ENCODE peak calls at places on chromosomes 4 and X, in five cellular contexts. One of them, this sample, is unnamed. For H3K4me1 and H3K9me3, the result is how much of the 10 kb centered on the place peaks cover.

GRCh38 chr4:78242071-78242470 is 184.9 kb downstream of the FRAS1 start:
- DNase-seq in Panc1: no peak
- DNase-seq in lower lobe of right lung: no peak
- DNase-seq in right cardiac atrium: no peak
- DNase-seq in heart right ventricle: no peak
- DNase-seq in this sample: no peak

GRCh38 chr4:87423313-87424031 is 1.1 kb downstream of the NUDT9 start:
- DNase-seq in Panc1: no peak
- DNase-seq in lower lobe of right lung: no peak
- DNase-seq in right cardiac atrium: no peak
- DNase-seq in heart right ventricle: no peak
- DNase-seq in this sample: no peak

GRCh38 chrX:41003501-41004286 is 81.6 kb upstream of the USP9X start:
- DNase-seq in Panc1: no peak
- DNase-seq in lower lobe of right lung: no peak
- DNase-seq in right cardiac atrium: no peak
- DNase-seq in heart right ventricle: no peak
- DNase-seq in this sample: no peak

GRCh38 chr4:106287353-106287969 is 28.5 kb downstream of the TBCK start:
- DNase-seq in Panc1: peak
- DNase-seq in lower lobe of right lung: no peak
- DNase-seq in right cardiac atrium: no peak
- DNase-seq in heart right ventricle: no peak
- DNase-seq in this sample: no peak

GRCh38 chr4:101277661-101278060 is 69.7 kb downstream of the PPP3CA start:
- DNase-seq in Panc1: no peak
- DNase-seq in lower lobe of right lung: no peak
- DNase-seq in right cardiac atrium: no peak
- DNase-seq in heart right ventricle: no peak
- DNase-seq in this sample: no peak

GRCh38 chr4:83961575-83961974 is 425.7 kb downstream of the GPAT3 start:
- DNase-seq in Panc1: peak
- DNase-seq in lower lobe of right lung: no peak
- DNase-seq in right cardiac atrium: no peak
- DNase-seq in heart right ventricle: no peak
- DNase-seq in this sample: no peak

GRCh38 chrX:22748093-22748999 is 251.4 kb upstream of the DDX53 start:
- DNase-seq in Panc1: peak
- DNase-seq in lower lobe of right lung: no peak
- DNase-seq in right cardiac atrium: no peak
- DNase-seq in heart right ventricle: peak
- DNase-seq in this sample: no peak

GRCh38 chrX:100445593-100445992 is 35.5 kb upstream of the PCDH19 start:
- DNase-seq in Panc1: no peak
- DNase-seq in lower lobe of right lung: no peak
- DNase-seq in right cardiac atrium: no peak
- DNase-seq in heart right ventricle: no peak
- DNase-seq in this sample: no peak

GRCh38 chr4:120694973-120695372 is 227.6 kb downstream of the PRDM5 start:
- DNase-seq in Panc1: no peak
- DNase-seq in lower lobe of right lung: no peak
- DNase-seq in right cardiac atrium: no peak
- DNase-seq in heart right ventricle: no peak
- DNase-seq in this sample: no peak

GRCh38 chrX:10129229-10129628 is 27.5 kb upstream of the CLCN4 start:
- DNase-seq in Panc1: no peak
- DNase-seq in lower lobe of right lung: no peak
- DNase-seq in right cardiac atrium: no peak
- DNase-seq in heart right ventricle: no peak
- DNase-seq in this sample: no peak

DNA sequence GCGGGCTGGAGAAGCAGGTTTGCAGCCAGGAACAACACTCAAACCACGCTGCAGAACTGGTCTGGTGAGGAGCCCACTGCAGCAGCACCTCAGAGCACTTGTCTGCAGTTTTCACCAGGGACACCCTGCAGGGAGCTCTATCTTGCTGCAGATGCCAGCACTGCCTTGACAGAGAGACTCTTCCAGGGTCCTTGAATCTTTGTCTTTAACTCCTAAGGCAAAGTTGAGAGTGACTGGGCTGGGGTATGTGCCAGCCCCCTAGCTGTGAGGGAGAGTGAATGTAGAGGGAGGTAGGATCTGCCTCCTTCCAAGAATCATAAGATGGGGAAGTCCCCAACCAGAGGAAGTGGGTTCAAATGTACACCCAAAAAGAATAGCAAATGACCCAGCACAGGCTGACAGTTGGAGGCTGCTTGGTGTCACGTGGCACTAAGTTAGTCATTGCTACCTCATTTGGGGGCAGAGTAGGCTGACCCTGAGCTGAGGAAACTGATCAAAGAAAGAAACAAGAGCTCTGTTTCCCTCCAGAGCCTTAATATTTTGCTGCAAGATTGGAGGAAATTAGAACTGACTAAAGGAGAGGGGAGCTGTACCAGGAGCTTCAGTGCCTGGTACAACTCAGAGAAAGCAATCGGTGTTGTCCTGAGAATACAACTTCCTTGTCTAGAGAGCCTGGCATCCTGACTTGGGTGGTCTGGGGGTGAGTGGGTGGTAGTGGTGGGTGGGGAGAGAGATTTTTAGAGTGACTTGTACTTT is 28.2 kb upstream of the HUWE1 start:
- DNase-seq in Panc1: no peak
- DNase-seq in lower lobe of right lung: peak
- DNase-seq in right cardiac atrium: no peak
- DNase-seq in heart right ventricle: no peak
- DNase-seq in this sample: peak
- H3K4me1 ChIP-seq in Panc1: under half
- H3K4me1 ChIP-seq in lower lobe of right lung: under half
- H3K4me1 ChIP-seq in right cardiac atrium: under half
- H3K4me1 ChIP-seq in heart right ventricle: under half
- H3K4me1 ChIP-seq in this sample: under half

GRCh38 chrX:24427747-24428019 is 37.4 kb upstream of the PDK3 start:
- DNase-seq in Panc1: no peak
- DNase-seq in lower lobe of right lung: no peak
- DNase-seq in right cardiac atrium: no peak
- DNase-seq in heart right ventricle: no peak
- DNase-seq in this sample: no peak

GRCh38 chrX:24428518-24428917 is 36.6 kb upstream of the PDK3 start:
- DNase-seq in Panc1: no peak
- DNase-seq in lower lobe of right lung: no peak
- DNase-seq in right cardiac atrium: no peak
- DNase-seq in heart right ventricle: no peak
- DNase-seq in this sample: no peak

GRCh38 chrX:24425806-24426205 is 39.3 kb upstream of the PDK3 start:
- DNase-seq in Panc1: no peak
- DNase-seq in lower lobe of right lung: no peak
- DNase-seq in right cardiac atrium: no peak
- DNase-seq in heart right ventricle: no peak
- DNase-seq in this sample: no peak

GRCh38 chrX:24426340-24426913 is 38.7 kb upstream of the PDK3 start:
- DNase-seq in Panc1: no peak
- DNase-seq in lower lobe of right lung: no peak
- DNase-seq in right cardiac atrium: no peak
- DNase-seq in heart right ventricle: no peak
- DNase-seq in this sample: no peak

GRCh38 chrX:24426921-24427746 is 38.0 kb upstream of the PDK3 start:
- DNase-seq in Panc1: no peak
- DNase-seq in lower lobe of right lung: no peak
- DNase-seq in right cardiac atrium: no peak
- DNase-seq in heart right ventricle: no peak
- DNase-seq in this sample: no peak
- H3K4me3 ChIP-seq in Panc1: no peak
- H3K4me3 ChIP-seq in lower lobe of right lung: no peak
- H3K4me3 ChIP-seq in right cardiac atrium: no peak
- H3K4me3 ChIP-seq in heart right ventricle: no peak
- H3K4me3 ChIP-seq in this sample: no peak

DNA sequence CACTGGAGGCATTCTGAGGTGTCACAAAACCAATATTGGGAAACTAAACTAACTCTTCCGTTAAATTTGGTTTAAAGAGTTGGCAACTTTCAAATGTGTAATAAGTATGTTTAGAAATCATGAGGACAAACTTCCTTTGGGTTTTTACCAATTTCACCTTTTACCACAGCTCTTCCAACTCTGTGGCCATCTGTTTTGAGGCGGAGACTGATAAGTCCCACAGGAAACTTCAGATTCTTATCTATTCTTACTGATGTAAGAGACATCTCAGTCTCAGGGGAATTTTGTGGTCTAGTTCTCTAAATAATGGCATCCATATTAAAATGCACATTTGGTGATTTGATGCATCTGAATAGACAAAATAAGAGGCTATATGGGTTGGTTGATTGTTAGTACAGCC is 229.2 kb upstream of the AFF2 start:
- DNase-seq in Panc1: no peak
- DNase-seq in lower lobe of right lung: no peak
- DNase-seq in right cardiac atrium: no peak
- DNase-seq in heart right ventricle: no peak
- DNase-seq in this sample: no peak
- H3K9me3 ChIP-seq in Panc1: under half
- H3K9me3 ChIP-seq in lower lobe of right lung: under half
- H3K9me3 ChIP-seq in right cardiac atrium: under half
- H3K9me3 ChIP-seq in heart right ventricle: under half
- H3K9me3 ChIP-seq in this sample: under half

GRCh38 chr4:112514449-112515277 is 1.3 kb downstream of the NEUROG2 start:
- DNase-seq in Panc1: no peak
- DNase-seq in lower lobe of right lung: no peak
- DNase-seq in right cardiac atrium: peak
- DNase-seq in heart right ventricle: no peak
- DNase-seq in this sample: no peak

GRCh38 chr4:112516401-112517066 is 554 bp upstream of the NEUROG2 start:
- DNase-seq in Panc1: no peak
- DNase-seq in lower lobe of right lung: no peak
- DNase-seq in right cardiac atrium: peak
- DNase-seq in heart right ventricle: peak
- DNase-seq in this sample: peak

GRCh38 chr4:112516076-112516385 is at the start of gene NEUROG2:
- DNase-seq in Panc1: no peak
- DNase-seq in lower lobe of right lung: no peak
- DNase-seq in right cardiac atrium: no peak
- DNase-seq in heart right ventricle: no peak
- DNase-seq in this sample: no peak

GRCh38 chr4:112515278-112516075 is 503 bp downstream of the NEUROG2 start:
- DNase-seq in Panc1: no peak
- DNase-seq in lower lobe of right lung: no peak
- DNase-seq in right cardiac atrium: peak
- DNase-seq in heart right ventricle: peak
- DNase-seq in this sample: peak

DNA sequence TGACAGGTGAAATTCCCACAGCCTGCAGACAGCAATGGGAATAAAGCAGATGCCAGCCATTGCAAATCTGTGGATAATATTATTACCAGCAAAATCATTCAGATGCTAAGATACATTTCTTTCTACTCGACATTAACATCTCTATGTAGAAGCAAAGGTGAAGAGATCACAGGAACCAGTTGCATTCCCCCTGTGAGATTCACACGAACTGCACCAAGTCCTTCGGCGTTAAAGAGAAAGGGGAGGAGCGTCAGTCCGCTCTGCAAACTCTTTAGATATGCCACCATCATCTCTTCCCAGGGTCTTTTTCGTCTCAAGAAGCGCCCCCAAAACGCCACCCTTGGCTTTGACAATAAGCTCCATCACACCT is 1.9 kb downstream of the NEUROG2 start:
- DNase-seq in Panc1: no peak
- DNase-seq in lower lobe of right lung: no peak
- DNase-seq in right cardiac atrium: no peak
- DNase-seq in heart right ventricle: no peak
- DNase-seq in this sample: no peak
- H3K4me1 ChIP-seq in Panc1: under half
- H3K4me1 ChIP-seq in lower lobe of right lung: half or more
- H3K4me1 ChIP-seq in right cardiac atrium: under half
- H3K4me1 ChIP-seq in heart right ventricle: half or more
- H3K4me1 ChIP-seq in this sample: half or more

GRCh38 chr4:74447636-74448233 is 2.8 kb downstream of the AREG start:
- DNase-seq in Panc1: no peak
- DNase-seq in lower lobe of right lung: no peak
- DNase-seq in right cardiac atrium: no peak
- DNase-seq in heart right ventricle: no peak
- DNase-seq in this sample: no peak

GRCh38 chr4:74446193-74446868 is 1.4 kb downstream of the AREG start:
- DNase-seq in Panc1: no peak
- DNase-seq in lower lobe of right lung: no peak
- DNase-seq in right cardiac atrium: no peak
- DNase-seq in heart right ventricle: no peak
- DNase-seq in this sample: no peak

GRCh38 chr4:74449571-74450297 is 4.8 kb downstream of the AREG start:
- DNase-seq in Panc1: no peak
- DNase-seq in lower lobe of right lung: no peak
- DNase-seq in right cardiac atrium: no peak
- DNase-seq in heart right ventricle: no peak
- DNase-seq in this sample: no peak

GRCh38 chr4:74444891-74445642 is at the start of gene AREG:
- DNase-seq in Panc1: no peak
- DNase-seq in lower lobe of right lung: peak
- DNase-seq in right cardiac atrium: peak
- DNase-seq in heart right ventricle: peak
- DNase-seq in this sample: peak

DNA sequence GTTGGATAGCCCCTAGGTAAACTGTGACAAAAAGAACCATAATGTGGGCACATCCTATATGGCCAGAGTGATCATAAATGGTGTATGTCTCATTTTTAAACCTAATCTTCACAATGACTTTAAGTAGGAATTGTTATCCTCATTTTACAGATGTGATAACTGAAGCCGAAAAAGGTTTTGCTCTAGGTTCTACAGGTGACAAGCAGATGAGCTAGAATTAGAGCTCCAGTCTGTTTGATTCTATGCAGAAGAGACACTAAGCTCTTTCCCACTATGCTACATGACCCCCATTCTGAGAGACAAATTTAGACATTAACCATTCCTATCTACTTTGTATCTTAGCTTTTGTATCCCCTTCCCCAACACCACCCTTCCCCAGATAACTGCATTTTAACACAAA is 2.0 kb downstream of the AREG start:
- DNase-seq in Panc1: no peak
- DNase-seq in lower lobe of right lung: no peak
- DNase-seq in right cardiac atrium: no peak
- DNase-seq in heart right ventricle: no peak
- DNase-seq in this sample: no peak
- H3K4me3 ChIP-seq in Panc1: no peak
- H3K4me3 ChIP-seq in lower lobe of right lung: no peak
- H3K4me3 ChIP-seq in right cardiac atrium: no peak
- H3K4me3 ChIP-seq in heart right ventricle: no peak
- H3K4me3 ChIP-seq in this sample: peak

DNA sequence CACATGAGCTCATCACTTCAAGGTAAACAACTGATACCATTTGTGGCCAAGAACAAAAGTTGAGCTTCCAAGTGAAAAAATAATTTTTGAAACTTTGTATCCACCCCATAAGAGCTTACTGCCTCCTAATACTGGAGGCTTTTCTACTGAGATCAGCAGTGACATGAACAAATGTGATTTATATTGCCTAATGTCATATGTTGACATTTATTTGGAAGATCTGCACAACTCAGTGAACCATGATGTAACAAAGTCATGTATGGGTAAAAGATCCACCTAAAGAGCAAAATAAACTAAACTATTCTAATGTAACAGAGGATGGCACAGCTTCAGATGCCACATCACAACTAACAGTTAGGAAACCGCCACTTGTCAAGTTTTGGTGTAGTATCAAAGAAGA is 65.8 kb downstream of the AFAP1 start:
- DNase-seq in Panc1: no peak
- DNase-seq in lower lobe of right lung: no peak
- DNase-seq in right cardiac atrium: no peak
- DNase-seq in heart right ventricle: no peak
- DNase-seq in this sample: no peak
- H3K9me3 ChIP-seq in Panc1: under half
- H3K9me3 ChIP-seq in lower lobe of right lung: under half
- H3K9me3 ChIP-seq in right cardiac atrium: under half
- H3K9me3 ChIP-seq in heart right ventricle: under half
- H3K9me3 ChIP-seq in this sample: under half

GRCh38 chrX:19810809-19811208 is 76.6 kb downstream of the SH3KBP1 start:
- DNase-seq in Panc1: no peak
- DNase-seq in lower lobe of right lung: no peak
- DNase-seq in right cardiac atrium: no peak
- DNase-seq in heart right ventricle: no peak
- DNase-seq in this sample: no peak
- H3K4me1 ChIP-seq in Panc1: under half
- H3K4me1 ChIP-seq in lower lobe of right lung: under half
- H3K4me1 ChIP-seq in right cardiac atrium: under half
- H3K4me1 ChIP-seq in heart right ventricle: under half
- H3K4me1 ChIP-seq in this sample: under half

This sample was measured in left lung.